ENCODE peak calls at places on chromosomes 7 and 10, in ten cellular contexts. H, P, W, L, D, Q, F, C, U and O are unnamed samples.

GRCh38 chr7:18003286-18003685 is 24.4 kb downstream of the PRPS1L1 start:
- DNase-seq in H (no peak), P (no peak), W (no peak), L (no peak), D (no peak), Q (no peak), F (peak; percentile 49), C (no peak), U (no peak), O (no peak)

GRCh38 chr10:130022501-130023299 is 58.6 kb upstream of the EBF3 start:
- DNase-seq in H (no peak), P (no peak), W (no peak), L (peak; percentile 64), D (peak; percentile 93), Q (peak; percentile 96), F (no peak), C (peak; percentile 17), U (no peak), O (no peak)

GRCh38 chr7:105691029-105691691 is 109.9 kb upstream of the EFCAB10 start:
- DNase-seq in H (peak; percentile 70), P (no peak), W (no peak), L (peak; percentile 56), D (peak; percentile 54), Q (peak; percentile 58), F (peak; percentile 61), C (peak; percentile 42), U (peak; percentile 70), O (no peak)

GRCh38 chr7:129212126-129212525 is 12.7 kb upstream of the AHCYL2 start:
- DNase-seq in H (no peak), P (no peak), W (no peak), L (no peak), D (no peak), Q (no peak), F (no peak), C (no peak), U (no peak), O (no peak)

GRCh38 chr7:24366901-24367300 is 82.9 kb downstream of the NPY start:
- DNase-seq in H (no peak), P (no peak), W (no peak), L (no peak), D (no peak), Q (no peak), F (no peak), C (no peak), U (no peak), O (no peak)

GRCh38 chr10:119267384-119267783 is 60.0 kb downstream of the GRK5 start:
- DNase-seq in H (no peak), P (no peak), W (no peak), L (no peak), D (no peak), Q (no peak), F (no peak), C (no peak), U (no peak), O (no peak)

GRCh38 chr7:151689196-151689971 is 169.7 kb upstream of the RHEB start:
- DNase-seq in H (no peak), P (peak; percentile 43), W (no peak), L (no peak), D (no peak), Q (no peak), F (no peak), C (no peak), U (no peak), O (peak; percentile 87)

GRCh38 chr10:89171263-89171872 is 35.7 kb downstream of the CH25H start:
- DNase-seq in H (no peak), P (no peak), W (no peak), L (no peak), D (no peak), Q (no peak), F (peak; percentile 29), C (no peak), U (no peak), O (no peak)

GRCh38 chr10:95513941-95514392 is 47.2 kb downstream of the SORBS1 start:
- DNase-seq in H (no peak), P (no peak), W (no peak), L (no peak), D (peak; percentile 42), Q (peak; percentile 27), F (no peak), C (no peak), U (no peak), O (peak; percentile 68)

GRCh38 chr7:130180571-130180971 is 24.6 kb downstream of the TMEM209 start:
- DNase-seq in H (no peak), P (no peak), W (no peak), L (no peak), D (peak; percentile 14), Q (peak; percentile 89), F (no peak), C (no peak), U (no peak), O (no peak)

GRCh38 chr10:125128397-125129075 is 31.8 kb downstream of the CTBP2 start:
- DNase-seq in H (no peak), P (no peak), W (no peak), L (no peak), D (peak; percentile 33), Q (no peak), F (no peak), C (no peak), U (no peak), O (no peak)

GRCh38 chr10:116088985-116089384 is 184.0 kb downstream of the GFRA1 start:
- DNase-seq in H (no peak), P (no peak), W (no peak), L (no peak), D (no peak), Q (no peak), F (no peak), C (no peak), U (no peak), O (no peak)

GRCh38 chr7:106129291-106129690 is 17.2 kb upstream of the SYPL1 start:
- DNase-seq in H (no peak), P (no peak), W (no peak), L (no peak), D (no peak), Q (no peak), F (no peak), C (no peak), U (no peak), O (no peak)

GRCh38 chr10:9228770-9229169 is 1174.3 kb downstream of the GATA3 start:
- DNase-seq in H (no peak), P (no peak), W (no peak), L (peak; percentile 27), D (peak; percentile 83), Q (no peak), F (peak; percentile 7), C (no peak), U (no peak), O (no peak)

GRCh38 chr10:27715505-27715904 is 30.1 kb downstream of the MKX start:
- DNase-seq in H (no peak), P (no peak), W (no peak), L (no peak), D (no peak), Q (no peak), F (no peak), C (no peak), U (no peak), O (no peak)

GRCh38 chr10:123154943-123155505 is 822 bp downstream of the BUB3 start:
- DNase-seq in H (no peak), P (no peak), W (no peak), L (no peak), D (peak; percentile 59), Q (peak; percentile 59), F (no peak), C (peak; percentile 66), U (no peak), O (no peak)

GRCh38 chr7:44757311-44757710 is 8.7 kb downstream of the ZMIZ2 start:
- DNase-seq in H (no peak), P (no peak), W (no peak), L (no peak), D (no peak), Q (no peak), F (no peak), C (no peak), U (no peak), O (no peak)

GRCh38 chr10:63375859-63376258 is 89.9 kb downstream of the JMJD1C start:
- DNase-seq in H (no peak), P (no peak), W (no peak), L (peak; percentile 12), D (peak; percentile 79), Q (no peak), F (no peak), C (no peak), U (no peak), O (no peak)

GRCh38 chr7:44212018-44212417 is 11.2 kb downstream of the YKT6 start:
- DNase-seq in H (no peak), P (no peak), W (no peak), L (no peak), D (no peak), Q (no peak), F (no peak), C (no peak), U (no peak), O (no peak)

GRCh38 chr7:137978464-137979237 is 23.2 kb downstream of the CREB3L2 start:
- DNase-seq in H (no peak), P (no peak), W (no peak), L (peak; percentile 77), D (peak; percentile 98), Q (peak; percentile 98), F (peak; percentile 47), C (no peak), U (no peak), O (no peak)

GRCh38 chr10:114266521-114266920 is 27.5 kb downstream of the VWA2 start:
- DNase-seq in H (no peak), P (no peak), W (no peak), L (peak; percentile 15), D (no peak), Q (no peak), F (no peak), C (no peak), U (no peak), O (peak; percentile 48)

GRCh38 chr10:79089579-79090110 is 20.9 kb downstream of the ZMIZ1 start:
- DNase-seq in H (no peak), P (no peak), W (no peak), L (no peak), D (no peak), Q (no peak), F (no peak), C (no peak), U (no peak), O (no peak)

GRCh38 chr7:55254242-55254595 is 110.9 kb upstream of the LANCL2 start:
- DNase-seq in H (no peak), P (no peak), W (no peak), L (no peak), D (no peak), Q (no peak), F (no peak), C (peak; percentile 60), U (no peak), O (no peak)

GRCh38 chr10:44316922-44317215 is 68.0 kb downstream of the CXCL12 start:
- DNase-seq in H (no peak), P (no peak), W (no peak), L (no peak), D (no peak), Q (no peak), F (no peak), C (no peak), U (no peak), O (no peak)

GRCh38 chr7:121605297-121605640 is 209.2 kb upstream of the FAM3C start:
- DNase-seq in H (no peak), P (no peak), W (no peak), L (no peak), D (no peak), Q (peak; percentile 14), F (no peak), C (no peak), U (no peak), O (no peak)

GRCh38 chr10:84537447-84537931 is 209.1 kb downstream of the CCSER2 start:
- DNase-seq in H (peak; percentile 32), P (peak; percentile 22), W (no peak), L (peak; percentile 25), D (peak; percentile 82), Q (peak; percentile 81), F (peak; percentile 70), C (no peak), U (peak; percentile 48), O (peak; percentile 39)

GRCh38 chr10:50395279-50395678 is 144.0 kb upstream of the ASAH2 start:
- DNase-seq in H (no peak), P (no peak), W (no peak), L (peak; percentile 65), D (peak; percentile 54), Q (peak; percentile 44), F (no peak), C (no peak), U (no peak), O (peak; percentile 21)

GRCh38 chr10:7789390-7789789 is 1.4 kb downstream of the ATP5F1C start:
- DNase-seq in H (no peak), P (no peak), W (no peak), L (no peak), D (peak; percentile 60), Q (peak; percentile 60), F (peak; percentile 11), C (no peak), U (no peak), O (no peak)